ENCODE peak calls at places on chromosome 6, in four cellular contexts. U is H1, G is HepG2, T is K562. J is an unnamed sample.

GRCh38 chr6:33008944-33009861 is at the start of gene HLA-DOA:
- DNase-seq in U (peak), G (no peak), T (peak), J (peak)

GRCh38 chr6:54255881-54256280 is 52.4 kb upstream of the TINAG start:
- DNase-seq in U (no peak), G (no peak), T (no peak), J (no peak)

GRCh38 chr6:56911847-56912246 is 43.1 kb upstream of the BEND6 start:
- DNase-seq in U (no peak), G (no peak), T (no peak), J (no peak)

GRCh38 chr6:133512410-133513016 is 271.4 kb downstream of the EYA4 start:
- DNase-seq in U (peak), G (peak), T (peak), J (no peak)

GRCh38 chr6:73180718-73181619 is 44.3 kb downstream of the KHDC1L start:
- DNase-seq in U (no peak), G (peak), T (peak), J (peak)

GRCh38 chr6:89745096-89745495 is 74.5 kb downstream of the MDN1 start:
- DNase-seq in U (no peak), G (no peak), T (no peak), J (no peak)

GRCh38 chr6:2166717-2167116 is 78.7 kb downstream of the GMDS start:
- DNase-seq in U (no peak), G (no peak), T (no peak), J (no peak)

GRCh38 chr6:79872986-79873385 is 74.4 kb downstream of the ELOVL4 start:
- DNase-seq in U (no peak), G (no peak), T (no peak), J (no peak)

GRCh38 chr6:43814111-43814510 is 44.1 kb downstream of the VEGFA start:
- DNase-seq in U (no peak), G (no peak), T (no peak), J (no peak)

GRCh38 chr6:25297823-25298507 is 18.8 kb downstream of the CARMIL1 start:
- DNase-seq in U (no peak), G (no peak), T (no peak), J (no peak)

DNA sequence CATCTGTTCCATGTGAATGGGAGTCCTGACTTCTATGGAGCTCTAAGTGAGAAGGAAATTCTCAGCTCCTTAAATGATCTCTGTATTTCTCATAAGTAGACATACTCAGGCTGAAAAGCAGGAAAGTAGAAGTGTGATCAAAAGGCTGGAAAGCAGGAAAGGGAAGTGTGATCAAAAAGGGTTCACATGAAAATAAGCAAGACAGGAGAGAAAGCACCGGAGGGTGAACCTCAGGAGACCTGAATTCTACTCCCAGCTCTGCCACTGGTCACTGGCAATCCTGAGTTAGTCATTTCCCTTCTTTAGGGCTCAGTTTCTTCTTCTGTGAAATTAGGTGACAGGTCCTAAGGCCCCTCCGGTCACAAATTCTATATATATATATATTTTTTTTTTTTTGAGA is 55.5 kb upstream of the TRERF1 start:
- DNase-seq in U (no peak), G (no peak), T (no peak), J (peak)
- TF ChIP-seq ATF2 in U (no peak), G (no peak), T (no peak), J (peak)

DNA sequence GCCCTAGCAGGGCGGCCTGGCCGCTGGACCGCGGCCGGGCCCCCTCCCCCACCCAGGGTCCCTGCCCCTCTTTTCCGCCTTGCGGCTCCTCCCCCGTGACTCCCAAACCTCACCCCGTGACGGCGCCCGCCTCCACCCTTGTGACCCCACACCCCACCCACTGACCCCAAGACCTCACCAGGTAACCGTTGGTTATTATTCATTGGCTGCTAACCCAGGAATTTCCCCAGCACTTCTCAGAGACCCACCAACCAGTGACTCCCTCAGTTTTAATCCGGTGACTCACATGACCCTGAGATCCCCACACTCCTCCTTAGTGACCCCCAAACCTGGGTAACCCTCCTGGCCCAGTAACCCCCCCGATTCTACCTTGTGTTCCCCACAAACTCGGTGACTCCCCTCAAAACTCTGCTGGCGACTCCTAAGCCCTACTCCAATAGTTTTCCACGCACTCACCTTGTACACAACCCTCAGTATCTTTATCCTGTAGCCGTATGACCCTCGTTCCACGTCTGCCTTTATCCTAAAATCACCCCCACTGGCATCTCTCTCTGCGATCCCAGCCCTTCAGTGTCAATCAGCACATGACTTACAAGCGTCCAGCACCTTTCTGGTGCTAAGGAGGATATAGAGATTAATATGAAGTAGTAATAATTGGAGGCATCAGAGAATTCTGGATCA is 551 bp downstream of the ZNF76 start:
- DNase-seq in U (peak), G (peak), T (peak), J (peak)
- TF ChIP-seq EP300 in U (no peak), G (no peak), T (no peak), J (peak)

DNA sequence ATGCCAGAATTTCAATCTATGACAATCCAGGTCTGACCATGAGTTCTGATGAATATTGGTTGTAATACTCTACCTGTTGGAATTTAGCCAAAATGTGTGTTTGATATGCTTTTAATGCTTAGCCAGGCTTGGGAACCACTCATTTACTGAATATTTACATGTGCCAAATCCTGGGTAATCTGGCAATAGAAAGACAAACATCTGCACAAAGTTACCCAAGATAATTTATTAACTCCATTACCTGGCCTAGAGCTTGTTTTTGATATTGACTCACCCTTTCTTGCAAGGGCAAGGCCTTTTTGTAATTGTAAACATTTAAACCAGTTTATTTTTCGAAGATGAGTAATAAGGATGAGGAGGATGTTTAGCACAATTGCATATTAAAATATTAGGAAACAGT is 13.5 kb upstream of the CD2AP start:
- DNase-seq in U (no peak), G (no peak), T (no peak), J (no peak)
- TF ChIP-seq POLR2AphosphoS5 in U (no peak), G (no peak), T (no peak), J (no peak)

DNA sequence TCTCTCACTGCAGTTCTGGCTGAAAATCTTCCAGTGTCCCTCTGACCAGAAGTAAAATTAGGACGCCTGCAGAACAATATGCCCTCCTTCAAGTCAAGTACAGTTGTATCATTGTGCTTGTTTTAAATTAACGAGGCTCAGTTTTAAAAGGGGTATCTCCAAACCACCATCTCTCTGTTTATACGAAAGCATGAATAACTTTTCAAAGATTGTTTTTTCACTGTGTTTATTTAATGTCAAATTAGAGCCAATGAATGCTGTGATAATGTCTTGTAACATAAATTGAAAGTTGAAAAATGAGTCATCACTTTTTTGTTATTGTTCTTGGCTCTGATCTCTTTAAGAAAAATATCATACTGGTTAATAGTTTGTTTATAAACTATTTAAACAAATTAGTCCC is 230.7 kb upstream of the THEMIS start:
- DNase-seq in U (no peak), G (no peak), T (no peak), J (no peak)
- TF ChIP-seq ATF2 in U (no peak), G (no peak), T (no peak), J (no peak)

DNA sequence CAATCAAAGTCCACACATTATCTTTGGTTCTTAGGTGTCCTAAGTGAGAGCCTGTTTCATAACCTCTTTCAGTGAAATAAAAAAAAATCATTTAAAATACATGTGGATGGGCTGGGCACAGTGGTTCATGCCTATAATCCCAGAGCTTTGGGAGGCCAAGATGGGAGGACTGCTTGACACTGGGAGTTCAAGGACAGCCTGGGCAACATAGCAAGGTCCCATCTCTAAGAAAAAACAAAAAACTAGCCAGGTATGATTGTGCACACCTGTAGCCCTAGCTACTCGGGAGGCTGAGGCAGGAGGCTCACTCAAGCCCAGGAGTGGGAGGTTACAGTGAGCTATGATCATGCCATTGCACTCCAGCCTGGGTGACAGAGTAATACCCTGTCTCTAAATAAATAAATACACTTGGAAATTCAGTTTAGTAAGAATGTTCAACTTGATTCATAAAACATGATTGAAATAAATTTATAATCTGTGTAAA is 3.6 kb downstream of the MPC1 start:
- DNase-seq in U (no peak), G (no peak), T (no peak), J (no peak)
- TF ChIP-seq EP300 in U (no peak), G (no peak), T (no peak), J (no peak)

GRCh38 chr6:83558975-83559374 is 46.6 kb downstream of the PRSS35 start:
- DNase-seq in U (no peak), G (no peak), T (no peak), J (no peak)
- TF ChIP-seq POLR2AphosphoS5 in U (no peak), G (no peak), T (no peak), J (no peak)

GRCh38 chr6:3458706-3459421 is 2.0 kb upstream of the SLC22A23 start:
- DNase-seq in U (no peak), G (no peak), T (no peak), J (no peak)
- TF ChIP-seq ATF2 in U (no peak), G (no peak), T (no peak), J (no peak)

DNA sequence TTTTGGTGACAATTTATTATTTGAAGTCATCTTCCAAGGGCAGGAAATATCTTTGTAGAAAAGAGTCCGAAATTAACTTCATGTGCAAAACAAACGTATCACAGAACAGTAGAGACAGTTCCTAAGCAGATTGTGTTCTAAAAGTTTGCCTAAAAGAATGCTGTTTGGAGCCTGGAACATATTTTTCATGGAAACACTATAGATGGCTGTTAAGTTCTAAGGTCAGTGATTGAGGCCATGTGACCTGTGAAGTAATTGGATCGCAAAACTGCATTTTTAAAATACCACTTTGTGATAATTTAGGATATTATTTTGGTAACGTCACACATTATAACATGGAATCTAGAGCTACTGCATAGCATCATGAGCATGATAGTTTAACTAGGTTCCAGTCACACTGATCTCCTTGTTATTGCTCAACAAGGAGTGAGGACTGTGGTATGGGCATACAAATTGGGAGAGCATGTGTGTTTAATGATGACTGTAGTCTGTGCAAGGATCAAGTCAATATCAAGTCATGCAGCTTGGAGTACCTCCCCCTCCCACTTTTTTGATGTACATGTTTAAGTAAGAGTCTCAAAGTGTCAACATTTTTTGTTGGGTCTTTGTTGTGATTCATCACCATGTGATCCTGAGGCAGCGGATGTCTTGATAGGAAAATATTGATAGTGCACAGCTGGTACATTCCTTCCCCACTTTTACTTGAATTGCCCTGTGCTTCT is 609.3 kb upstream of the CITED2 start:
- DNase-seq in U (no peak), G (no peak), T (no peak), J (no peak)
- TF ChIP-seq EP300 in U (no peak), G (no peak), T (no peak), J (no peak)

J was measured in GM12878.